ENCODE peak calls at places on chromosomes 2 and 18, in eight cellular contexts. I, P, Z, H, Y, M, A and E are unnamed samples.
A peak's percentile ranks its signal among the peaks of the same experiment; 100 is the strongest.

GRCh38 chr2:42249887-42250286 is 80.7 kb downstream of the EML4 start:
- DNase-seq in A (no peak), P (no peak), H (no peak), I (no peak), Z (no peak), M (no peak), Y (no peak), E (no peak)

GRCh38 chr18:38933322-38933721 is 1367.7 kb upstream of the CELF4 start:
- DNase-seq in M (no peak), A (no peak), Z (no peak), P (no peak), Y (no peak), H (no peak), I (no peak), E (no peak)

GRCh38 chr2:150860301-150860700 is 372.8 kb upstream of the RND3 start:
- DNase-seq in P (no peak), I (no peak), Z (no peak), M (no peak), A (no peak), H (no peak), Y (no peak), E (no peak)

GRCh38 chr2:215979615-215980014 is 33.7 kb downstream of the MREG start:
- DNase-seq in P (no peak), A (no peak), I (no peak), H (no peak), Z (no peak), Y (peak; percentile 62), M (no peak), E (no peak)

GRCh38 chr2:54947121-54947520 is 103.1 kb downstream of the RTN4 start:
- DNase-seq in P (no peak), H (no peak), M (no peak), I (no peak), A (no peak), Y (no peak), Z (no peak), E (no peak)

GRCh38 chr2:233165895-233166661 is 85.4 kb upstream of the ATG16L1 start:
- DNase-seq in H (peak; percentile 71), Z (no peak), Y (no peak), A (no peak), P (peak; percentile 92), M (peak; percentile 66), I (peak; percentile 36), E (peak; percentile 33)

GRCh38 chr2:173101687-173102086 is 26.0 kb downstream of the MAP3K20 start:
- DNase-seq in H (no peak), Y (no peak), A (no peak), Z (no peak), P (no peak), I (no peak), M (no peak), E (no peak)

GRCh38 chr2:97728091-97728596 is 14.8 kb downstream of the ZAP70 start:
- DNase-seq in Y (no peak), M (no peak), A (no peak), H (peak; percentile 62), P (peak; percentile 46), Z (no peak), I (no peak), E (no peak)

GRCh38 chr2:108270768-108271506 is 17.8 kb upstream of the SULT1C2 start:
- DNase-seq in Z (no peak), I (no peak), P (no peak), Y (no peak), M (peak; percentile 29), H (no peak), A (no peak), E (no peak)

GRCh38 chr2:12202702-12203101 is 456.3 kb downstream of the LPIN1 start:
- DNase-seq in Z (no peak), P (no peak), I (no peak), Y (no peak), A (no peak), H (peak; percentile 73), M (no peak), E (no peak)

GRCh38 chr2:36329746-36330145 is 25.8 kb upstream of the CRIM1 start:
- DNase-seq in Z (no peak), I (no peak), P (no peak), H (no peak), A (no peak), M (no peak), Y (no peak), E (no peak)

GRCh38 chr2:38465789-38466127 is 88.7 kb upstream of the ATL2 start:
- DNase-seq in H (no peak), Y (peak; percentile 18), Z (no peak), P (no peak), I (peak; percentile 44), M (peak; percentile 35), A (peak; percentile 54), E (peak; percentile 55)

GRCh38 chr18:50429207-50429948 is 54.5 kb downstream of the SKA1 start:
- DNase-seq in Z (no peak), I (peak; percentile 37), P (no peak), A (peak; percentile 39), Y (no peak), M (no peak), H (no peak), E (no peak)

GRCh38 chr2:235803028-235803427 is 309.2 kb downstream of the AGAP1 start:
- DNase-seq in Y (no peak), H (no peak), M (no peak), P (no peak), Z (no peak), I (no peak), A (no peak), E (no peak)

GRCh38 chr18:23648930-23649622 is 13.6 kb downstream of the ANKRD29 start:
- DNase-seq in A (no peak), Z (no peak), P (no peak), H (no peak), I (no peak), Y (no peak), M (no peak), E (no peak)

GRCh38 chr18:32271649-32272324 is 81.9 kb downstream of the MEP1B start:
- DNase-seq in I (peak; percentile 62), A (peak; percentile 16), Y (peak; percentile 5), Z (no peak), M (peak; percentile 21), H (no peak), P (no peak), E (no peak)

GRCh38 chr2:134336352-134336751 is 82.5 kb downstream of the MGAT5 start:
- DNase-seq in M (no peak), H (no peak), I (no peak), Y (no peak), A (no peak), P (no peak), Z (no peak), E (no peak)

GRCh38 chr18:52465391-52465790 is 125.4 kb downstream of the DCC start:
- DNase-seq in M (no peak), I (no peak), H (no peak), A (no peak), Z (no peak), Y (no peak), P (no peak), E (no peak)
- H3K4me3 ChIP-seq in M (no peak overlapping the region), I (no peak overlapping the region), H (no peak overlapping the region), A (no peak overlapping the region), Z (no peak overlapping the region), Y (no peak overlapping the region), P (no peak overlapping the region), E (no peak overlapping the region)

DNA sequence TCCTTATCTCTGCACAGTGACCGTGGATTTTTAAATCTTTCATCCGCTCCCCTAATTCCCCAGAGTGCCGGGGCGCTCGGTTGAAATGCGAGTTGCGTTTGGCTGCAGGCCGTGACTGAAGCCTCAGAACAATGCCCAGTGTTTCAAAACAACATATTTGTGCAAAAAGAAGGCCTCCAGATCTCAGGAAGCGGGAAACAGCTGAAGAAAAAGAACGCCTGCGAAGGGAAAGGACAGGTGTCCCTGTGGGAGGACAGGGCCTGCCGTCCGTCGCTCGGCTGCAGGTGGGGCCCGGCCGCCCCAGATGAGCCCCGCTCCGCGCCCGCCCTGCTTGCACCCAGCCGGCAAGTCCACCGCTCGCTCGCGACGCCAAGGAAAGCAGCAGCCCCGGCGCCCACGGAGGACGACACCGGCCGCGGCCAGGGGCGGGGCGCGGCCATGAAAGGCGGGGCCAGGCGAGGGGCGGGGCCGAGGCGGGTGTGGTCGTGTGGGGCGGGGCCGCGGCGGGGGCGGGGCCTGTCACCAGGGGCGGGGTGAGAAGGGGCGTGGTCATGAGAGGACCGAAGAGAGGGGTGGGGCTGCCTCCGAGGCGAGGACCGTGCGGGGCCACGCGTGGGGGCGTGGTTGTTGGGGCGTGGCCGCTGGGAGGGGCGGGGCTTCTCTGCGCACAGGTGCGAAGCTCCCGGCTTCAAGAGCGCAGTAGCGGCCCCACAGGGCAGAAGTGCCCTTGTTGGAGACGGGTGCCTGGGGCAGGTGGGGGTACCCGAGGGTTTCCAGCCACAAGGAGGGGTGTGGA is 17.6 kb upstream of the BOK start:
- DNase-seq in P (peak; percentile 79), M (peak; percentile 63), H (no peak), A (peak; percentile 70), Z (no peak), I (peak; percentile 90), Y (no peak), E (peak; percentile 81)
- TF ChIP-seq POLR2AphosphoS5 in P (no peak), M (no peak), H (no peak), A (peak; percentile 43), Z (no peak), I (no peak), Y (no peak), E (no peak)

DNA sequence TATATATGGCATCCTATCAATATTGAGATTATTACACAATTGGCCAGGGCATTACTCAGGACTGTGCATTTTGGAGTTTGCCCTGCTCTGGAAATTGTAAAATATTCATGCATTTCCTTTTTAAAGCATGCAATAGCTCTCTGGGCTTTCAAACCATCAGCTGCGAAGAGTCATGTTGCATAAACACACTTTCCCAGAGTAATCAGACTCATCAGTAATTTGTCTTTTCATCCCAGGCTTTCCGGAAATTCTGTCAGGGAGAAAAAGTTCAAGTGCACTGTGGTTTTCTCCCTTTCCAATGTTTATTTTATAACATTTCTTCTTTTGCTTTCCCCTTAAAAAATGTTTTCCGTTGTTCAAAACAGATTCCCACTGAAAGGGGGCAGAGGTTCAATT is 38.9 kb upstream of the FHL2 start:
- DNase-seq in Z (no peak), I (peak; percentile 38), Y (no peak), P (no peak), M (no peak), H (no peak), A (no peak), E (no peak)
- H3K4me3 ChIP-seq in Z (no peak overlapping the region), I (no peak overlapping the region), Y (peak overlapping the region; percentile 25), P (no peak overlapping the region), M (no peak overlapping the region), H (no peak overlapping the region), A (no peak overlapping the region), E (no peak overlapping the region)

GRCh38 chr2:25347205-25347815 is 5.6 kb upstream of the DNMT3A start:
- DNase-seq in P (no peak), H (no peak), I (no peak), Y (no peak), Z (no peak), A (peak; percentile 32), M (no peak), E (no peak)

GRCh38 chr2:25349397-25349796 is 7.7 kb upstream of the DNMT3A start:
- DNase-seq in P (peak; percentile 27), H (no peak), Z (no peak), Y (no peak), M (peak; percentile 34), I (no peak), A (no peak), E (no peak)

GRCh38 chr2:25342372-25343186 is 854 bp upstream of the DNMT3A start:
- DNase-seq in M (peak; percentile 87), Z (no peak), I (peak; percentile 99), A (peak; percentile 38), H (peak; percentile 92), P (peak; percentile 96), Y (peak; percentile 41), E (peak; percentile 82)

GRCh38 chr2:25343187-25343825 is 1.6 kb upstream of the DNMT3A start:
- DNase-seq in Y (no peak), M (no peak), Z (no peak), I (peak; percentile 30), P (no peak), H (no peak), A (no peak), E (no peak)

GRCh38 chr2:25347846-25348245 is 6.1 kb upstream of the DNMT3A start:
- DNase-seq in A (no peak), M (no peak), I (no peak), P (no peak), Z (no peak), Y (no peak), H (no peak), E (no peak)
- TF ChIP-seq POLR2AphosphoS5 in A (no peak), M (no peak), I (no peak), P (no peak), Z (no peak), Y (no peak), H (no peak), E (no peak)